ENCODE peak calls at places on chromosomes 2 and 18, in four cellular contexts. One of them, this sample, is unnamed.

GRCh38 chr2:45074713-45075112 is 65.5 kb upstream of the SIX2 start:
- DNase-seq in IMR-90: no peak
- DNase-seq in neuronal stem cell: no peak
- DNase-seq in H9: peak
- DNase-seq in this sample: no peak

GRCh38 chr2:39455826-39456225 is 18.7 kb upstream of the MAP4K3 start:
- DNase-seq in H9: no peak
- DNase-seq in neuronal stem cell: no peak
- DNase-seq in IMR-90: peak
- DNase-seq in this sample: peak

GRCh38 chr18:2912357-2913299 is 65.8 kb downstream of the EMILIN2 start:
- DNase-seq in H9: peak
- DNase-seq in neuronal stem cell: no peak
- DNase-seq in IMR-90: no peak
- DNase-seq in this sample: no peak

GRCh38 chr2:45567974-45568789 is 42.9 kb downstream of the SRBD1 start:
- DNase-seq in neuronal stem cell: no peak
- DNase-seq in H9: no peak
- DNase-seq in IMR-90: peak
- DNase-seq in this sample: peak

GRCh38 chr18:10923671-10924070 is 225.7 kb downstream of the PIEZO2 start:
- DNase-seq in H9: no peak
- DNase-seq in IMR-90: peak
- DNase-seq in neuronal stem cell: no peak
- DNase-seq in this sample: peak

GRCh38 chr18:44556296-44556695 is 124.4 kb upstream of the SETBP1 start:
- DNase-seq in H9: no peak
- DNase-seq in neuronal stem cell: no peak
- DNase-seq in IMR-90: no peak
- DNase-seq in this sample: no peak

GRCh38 chr18:33424266-33424946 is 16.1 kb downstream of the CCDC178 start:
- DNase-seq in H9: no peak
- DNase-seq in neuronal stem cell: no peak
- DNase-seq in IMR-90: no peak
- DNase-seq in this sample: no peak

GRCh38 chr2:27071990-27072830 is 756 bp upstream of the OST4 start:
- DNase-seq in H9: peak
- DNase-seq in IMR-90: peak
- DNase-seq in neuronal stem cell: no peak
- DNase-seq in this sample: peak

GRCh38 chr2:174546519-174547506 is 50.8 kb downstream of the WIPF1 start:
- DNase-seq in neuronal stem cell: peak
- DNase-seq in IMR-90: peak
- DNase-seq in H9: peak
- DNase-seq in this sample: peak

GRCh38 chr2:238693337-238694093 is 154.4 kb upstream of the TWIST2 start:
- DNase-seq in H9: no peak
- DNase-seq in IMR-90: no peak
- DNase-seq in neuronal stem cell: no peak
- DNase-seq in this sample: no peak

GRCh38 chr18:66495844-66496243 is 108.0 kb downstream of the CDH19 start:
- DNase-seq in H9: peak
- DNase-seq in IMR-90: no peak
- DNase-seq in neuronal stem cell: peak
- DNase-seq in this sample: peak

GRCh38 chr18:62126776-62127175 is 60.1 kb downstream of the PIGN start:
- DNase-seq in neuronal stem cell: no peak
- DNase-seq in IMR-90: no peak
- DNase-seq in H9: no peak
- DNase-seq in this sample: no peak

GRCh38 chr2:140604788-140605187 is 1526.0 kb downstream of the LRP1B start:
- DNase-seq in H9: no peak
- DNase-seq in neuronal stem cell: no peak
- DNase-seq in IMR-90: no peak
- DNase-seq in this sample: no peak

GRCh38 chr2:41870257-41870570 is 177.6 kb upstream of the PKDCC start:
- DNase-seq in IMR-90: no peak
- DNase-seq in neuronal stem cell: no peak
- DNase-seq in H9: no peak
- DNase-seq in this sample: no peak

GRCh38 chr2:81870119-81870518 is 1565.6 kb upstream of the LRRTM1 start:
- DNase-seq in IMR-90: no peak
- DNase-seq in neuronal stem cell: no peak
- DNase-seq in H9: no peak
- DNase-seq in this sample: no peak

GRCh38 chr2:134988994-134989605 is 58.1 kb downstream of the MAP3K19 start:
- DNase-seq in IMR-90: peak
- DNase-seq in H9: no peak
- DNase-seq in neuronal stem cell: no peak
- DNase-seq in this sample: peak

GRCh38 chr18:58793361-58793760 is 71.3 kb upstream of the ZNF532 start:
- DNase-seq in neuronal stem cell: no peak
- DNase-seq in H9: no peak
- DNase-seq in IMR-90: peak
- DNase-seq in this sample: peak

GRCh38 chr2:26850565-26850964 is 2.6 kb downstream of the DPYSL5 start:
- DNase-seq in H9: no peak
- DNase-seq in IMR-90: no peak
- DNase-seq in neuronal stem cell: no peak
- DNase-seq in this sample: no peak

GRCh38 chr2:201558232-201558631 is 85.1 kb downstream of the TMEM237 start:
- DNase-seq in H9: no peak
- DNase-seq in IMR-90: no peak
- DNase-seq in neuronal stem cell: no peak
- DNase-seq in this sample: no peak

GRCh38 chr2:74559912-74560311 is 5.4 kb downstream of the DOK1 start:
- DNase-seq in H9: peak
- DNase-seq in IMR-90: no peak
- DNase-seq in neuronal stem cell: no peak
- DNase-seq in this sample: no peak

GRCh38 chr2:18998492-18998891 is 359.9 kb downstream of the OSR1 start:
- DNase-seq in IMR-90: no peak
- DNase-seq in H9: no peak
- DNase-seq in neuronal stem cell: no peak
- DNase-seq in this sample: no peak

GRCh38 chr2:236281423-236281822 is 17.2 kb upstream of the ASB18 start:
- DNase-seq in neuronal stem cell: no peak
- DNase-seq in H9: no peak
- DNase-seq in IMR-90: no peak
- DNase-seq in this sample: no peak

GRCh38 chr2:100893753-100894530 is 74.0 kb downstream of the NPAS2 start:
- DNase-seq in H9: no peak
- DNase-seq in neuronal stem cell: no peak
- DNase-seq in IMR-90: no peak
- DNase-seq in this sample: peak

GRCh38 chr2:794554-795244 is 117.5 kb upstream of the TMEM18 start:
- DNase-seq in neuronal stem cell: no peak
- DNase-seq in H9: peak
- DNase-seq in IMR-90: no peak
- DNase-seq in this sample: no peak

GRCh38 chr2:797556-797955 is 120.3 kb upstream of the TMEM18 start:
- DNase-seq in H9: peak
- DNase-seq in neuronal stem cell: no peak
- DNase-seq in IMR-90: no peak
- DNase-seq in this sample: no peak

GRCh38 chr2:797993-798392 is 120.8 kb upstream of the TMEM18 start:
- DNase-seq in IMR-90: no peak
- DNase-seq in H9: no peak
- DNase-seq in neuronal stem cell: no peak
- DNase-seq in this sample: no peak

GRCh38 chr2:795245-796041 is 118.2 kb upstream of the TMEM18 start:
- DNase-seq in neuronal stem cell: no peak
- DNase-seq in H9: peak
- DNase-seq in IMR-90: no peak
- DNase-seq in this sample: no peak

GRCh38 chr2:796151-796955 is 119.1 kb upstream of the TMEM18 start:
- DNase-seq in H9: peak
- DNase-seq in neuronal stem cell: no peak
- DNase-seq in IMR-90: no peak
- DNase-seq in this sample: no peak
- H4K8ac ChIP-seq in H9: no peak
- H4K8ac ChIP-seq in neuronal stem cell: no peak
- H4K8ac ChIP-seq in IMR-90: no peak
- H4K8ac ChIP-seq in this sample: no peak

GRCh38 chr18:8966819-8967218 is 135.7 kb upstream of the NDUFV2 start:
- DNase-seq in H9: no peak
- DNase-seq in neuronal stem cell: no peak
- DNase-seq in IMR-90: no peak
- DNase-seq in this sample: no peak

GRCh38 chr18:8972116-8972515 is 130.4 kb upstream of the NDUFV2 start:
- DNase-seq in H9: no peak
- DNase-seq in IMR-90: no peak
- DNase-seq in neuronal stem cell: no peak
- DNase-seq in this sample: no peak

GRCh38 chr18:8970843-8971242 is 131.7 kb upstream of the NDUFV2 start:
- DNase-seq in neuronal stem cell: no peak
- DNase-seq in H9: no peak
- DNase-seq in IMR-90: no peak
- DNase-seq in this sample: no peak

GRCh38 chr18:8967573-8967972 is 134.9 kb upstream of the NDUFV2 start:
- DNase-seq in neuronal stem cell: no peak
- DNase-seq in IMR-90: no peak
- DNase-seq in H9: no peak
- DNase-seq in this sample: no peak

GRCh38 chr18:8969639-8970378 is 132.7 kb upstream of the NDUFV2 start:
- DNase-seq in H9: no peak
- DNase-seq in neuronal stem cell: no peak
- DNase-seq in IMR-90: peak
- DNase-seq in this sample: no peak
- H2BK15ac ChIP-seq in H9: no peak
- H2BK15ac ChIP-seq in neuronal stem cell: no peak
- H2BK15ac ChIP-seq in IMR-90: peak
- H2BK15ac ChIP-seq in this sample: no peak

DNA sequence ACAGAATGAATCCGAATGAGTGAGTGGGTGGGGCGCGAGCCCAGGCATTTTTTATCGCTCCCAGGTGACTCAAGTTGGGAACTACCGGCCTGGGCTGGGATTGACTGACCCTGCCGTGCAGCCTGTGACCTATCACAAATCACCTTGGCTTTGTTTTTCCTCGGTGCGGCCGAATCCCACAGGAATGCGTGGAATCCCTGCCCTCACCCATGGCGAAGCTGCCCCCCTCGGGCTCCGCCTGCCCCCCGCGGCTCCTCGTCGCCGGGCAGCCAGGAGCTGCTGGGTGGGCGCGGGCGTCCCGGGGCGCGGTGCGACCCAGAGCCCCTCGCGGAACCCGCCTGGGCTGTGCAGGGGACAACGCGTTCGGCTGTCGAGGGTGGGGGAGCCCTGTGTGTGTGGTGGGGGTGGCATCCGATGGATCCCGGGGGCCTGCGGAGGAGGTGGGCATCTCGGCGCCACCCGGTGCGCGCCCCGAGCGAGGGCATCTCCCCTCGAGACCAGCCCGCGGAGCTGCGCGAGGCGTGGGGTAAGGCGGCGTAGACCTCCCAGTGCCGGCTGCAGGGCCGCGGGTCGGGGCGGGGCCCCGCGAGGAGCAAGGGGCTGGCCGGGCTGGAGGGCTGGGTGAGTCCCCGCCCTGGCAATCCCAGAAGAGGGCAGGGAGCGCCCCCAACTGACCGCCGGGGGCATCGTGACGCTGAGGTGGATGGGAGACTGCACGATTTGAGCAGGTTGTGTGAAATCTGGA is 16.5 kb downstream of the B3GNT7 start:
- DNase-seq in IMR-90: peak
- DNase-seq in H9: peak
- DNase-seq in neuronal stem cell: peak
- DNase-seq in this sample: peak
- H3K14ac ChIP-seq in IMR-90: peak
- H3K14ac ChIP-seq in H9: peak
- H3K14ac ChIP-seq in neuronal stem cell: peak
- H3K14ac ChIP-seq in this sample: peak

GRCh38 chr2:109613922-109614714 is at the start of the genes SEPTIN10 and SOWAHC:
- DNase-seq in H9: peak
- DNase-seq in IMR-90: peak
- DNase-seq in neuronal stem cell: peak
- DNase-seq in this sample: peak
- H4K8ac ChIP-seq in H9: no peak
- H4K8ac ChIP-seq in IMR-90: peak
- H4K8ac ChIP-seq in neuronal stem cell: peak
- H4K8ac ChIP-seq in this sample: peak

GRCh38 chr2:20187331-20187730 is 37.6 kb downstream of the SDC1 start:
- DNase-seq in H9: no peak
- DNase-seq in IMR-90: no peak
- DNase-seq in neuronal stem cell: no peak
- DNase-seq in this sample: no peak

GRCh38 chr2:20188201-20188600 is 36.7 kb downstream of the SDC1 start:
- DNase-seq in H9: no peak
- DNase-seq in IMR-90: no peak
- DNase-seq in neuronal stem cell: no peak
- DNase-seq in this sample: no peak

GRCh38 chr2:20185176-20186022 is 39.5 kb downstream of the SDC1 start:
- DNase-seq in neuronal stem cell: no peak
- DNase-seq in IMR-90: peak
- DNase-seq in H9: no peak
- DNase-seq in this sample: peak

GRCh38 chr2:20186078-20186854 is 38.7 kb downstream of the SDC1 start:
- DNase-seq in neuronal stem cell: no peak
- DNase-seq in H9: peak
- DNase-seq in IMR-90: peak
- DNase-seq in this sample: peak

DNA sequence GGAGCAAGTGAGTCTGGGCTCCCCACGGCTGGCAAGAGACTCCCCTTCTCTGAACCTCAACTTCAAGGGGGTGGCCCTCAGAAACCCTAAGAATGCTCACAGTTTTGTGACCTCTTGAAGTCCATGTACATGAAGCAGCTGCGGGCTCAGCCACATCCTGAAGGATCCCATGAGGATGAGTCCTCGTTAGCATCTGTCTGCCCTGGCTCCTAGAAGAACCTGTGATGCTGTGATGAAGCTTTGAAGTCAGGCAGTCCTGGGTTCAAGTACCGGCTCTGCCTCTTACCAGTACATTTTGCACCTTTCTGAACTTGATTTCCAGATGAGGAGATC is 38.1 kb downstream of the SDC1 start:
- DNase-seq in neuronal stem cell: no peak
- DNase-seq in H9: no peak
- DNase-seq in IMR-90: no peak
- DNase-seq in this sample: no peak
- H2BK15ac ChIP-seq in neuronal stem cell: peak
- H2BK15ac ChIP-seq in H9: no peak
- H2BK15ac ChIP-seq in IMR-90: no peak
- H2BK15ac ChIP-seq in this sample: no peak

GRCh38 chr2:72116081-72116533 is 31.6 kb downstream of the CYP26B1 start:
- DNase-seq in neuronal stem cell: no peak
- DNase-seq in H9: peak
- DNase-seq in IMR-90: no peak
- DNase-seq in this sample: no peak
- H3K14ac ChIP-seq in neuronal stem cell: no peak
- H3K14ac ChIP-seq in H9: no peak
- H3K14ac ChIP-seq in IMR-90: no peak
- H3K14ac ChIP-seq in this sample: no peak

GRCh38 chr2:231713738-231714638 is 5.7 kb downstream of the PTMA start:
- DNase-seq in IMR-90: peak
- DNase-seq in neuronal stem cell: peak
- DNase-seq in H9: peak
- DNase-seq in this sample: peak
- H4K8ac ChIP-seq in IMR-90: no peak
- H4K8ac ChIP-seq in neuronal stem cell: no peak
- H4K8ac ChIP-seq in H9: no peak
- H4K8ac ChIP-seq in this sample: peak

This sample was measured in mesenchymal stem cell.